ENCODE peak calls at places on chromosomes 7 and 10, in four cellular contexts. R is WTC11, L is K562, E is GM12878. M is an unnamed sample.

GRCh38 chr10:123140983-123141390 is 5.2 kb downstream of the HMX3 start:
- DNase-seq in R (no peak), L (no peak), E (no peak), M (no peak)

GRCh38 chr10:73873843-73874215 is 526 bp downstream of the CAMK2G start:
- DNase-seq in R (no peak), L (no peak), E (no peak), M (no peak)

GRCh38 chr10:10515479-10516204 is 502.0 kb upstream of the CELF2 start:
- DNase-seq in R (no peak), L (no peak), E (no peak), M (no peak)

GRCh38 chr7:12578930-12579640 is 8.6 kb downstream of the SCIN start:
- DNase-seq in R (no peak), L (no peak), E (no peak), M (no peak)

GRCh38 chr10:46091080-46091833 is 45.2 kb upstream of the MSMB start:
- DNase-seq in R (no peak), L (no peak), E (no peak), M (no peak)

GRCh38 chr10:124469956-124470484 is 8.4 kb downstream of the LHPP start:
- DNase-seq in R (peak; percentile 81), L (no peak), E (no peak), M (no peak)

GRCh38 chr10:47291682-47292081 is 8.3 kb upstream of the GDF10 start:
- DNase-seq in R (no peak), L (no peak), E (no peak), M (no peak)

GRCh38 chr7:107230334-107230733 is 61.5 kb downstream of the HBP1 start:
- DNase-seq in R (no peak), L (no peak), E (no peak), M (no peak)

GRCh38 chr10:90451283-90451682 is 406.6 kb downstream of the HTR7 start:
- DNase-seq in R (no peak), L (no peak), E (no peak), M (no peak)

GRCh38 chr10:73306171-73306708 is 52.4 kb downstream of the CFAP70 start:
- DNase-seq in R (no peak), L (no peak), E (no peak), M (no peak)

GRCh38 chr7:44971991-44972441 is 6.8 kb downstream of the MYO1G start:
- DNase-seq in R (no peak), L (no peak), E (no peak), M (peak; percentile 77)

GRCh38 chr7:45924283-45924682 is 3.2 kb upstream of the IGFBP3 start:
- DNase-seq in R (no peak), L (no peak), E (no peak), M (no peak)

GRCh38 chr10:11699546-11700097 is 42.6 kb upstream of the ECHDC3 start:
- DNase-seq in R (no peak), L (no peak), E (no peak), M (peak; percentile 98)

GRCh38 chr10:128013626-128014025 is 106.7 kb downstream of the PTPRE start:
- DNase-seq in R (no peak), L (no peak), E (no peak), M (no peak)

GRCh38 chr7:117875566-117875965 is 2.3 kb upstream of the CTTNBP2 start:
- DNase-seq in R (peak; percentile 57), L (no peak), E (no peak), M (no peak)

GRCh38 chr7:74334026-74334425 is 44.8 kb downstream of the CLIP2 start:
- DNase-seq in R (no peak), L (no peak), E (no peak), M (no peak)

GRCh38 chr10:99329891-99330674 is 927 bp downstream of the CNNM1 start:
- DNase-seq in R (peak; percentile 42), L (no peak), E (no peak), M (no peak)

GRCh38 chr10:68333058-68333395 is 299 bp upstream of the PBLD start:
- DNase-seq in R (no peak), L (no peak), E (no peak), M (peak; percentile 5)

GRCh38 chr7:29940199-29940598 is 49.4 kb downstream of the SCRN1 start:
- DNase-seq in R (no peak), L (no peak), E (no peak), M (no peak)

GRCh38 chr10:98446121-98446655 is 547 bp downstream of the HPS1 start:
- DNase-seq in R (peak; percentile 53), L (peak; percentile 33), E (no peak), M (no peak)

GRCh38 chr10:94524146-94524545 is 21.4 kb upstream of the HELLS start:
- DNase-seq in R (no peak), L (no peak), E (no peak), M (no peak)

GRCh38 chr10:1172256-1172975 is 116.2 kb downstream of the WDR37 start:
- DNase-seq in R (no peak), L (no peak), E (no peak), M (no peak)

GRCh38 chr7:155997431-155998327 is 185.4 kb upstream of the SHH start:
- DNase-seq in R (no peak), L (no peak), E (no peak), M (no peak)

GRCh38 chr7:31735991-31736982 is 49.3 kb downstream of the PPP1R17 start:
- DNase-seq in R (peak; percentile 79), L (peak; percentile 62), E (no peak), M (peak; percentile 52)

GRCh38 chr10:128086003-128086863 is 40.0 kb downstream of the MKI67 start:
- DNase-seq in R (no peak), L (no peak), E (no peak), M (no peak)

GRCh38 chr10:93916257-93917063 is 22.7 kb downstream of the SLC35G1 start:
- DNase-seq in R (no peak), L (no peak), E (no peak), M (peak; percentile 34)

GRCh38 chr7:44969701-44970494 is 8.9 kb downstream of the MYO1G start:
- DNase-seq in R (no peak), L (no peak), E (no peak), M (no peak)

GRCh38 chr7:117664047-117664446 is 184.2 kb downstream of the CFTR start:
- DNase-seq in R (no peak), L (no peak), E (no peak), M (no peak)

GRCh38 chr7:21911341-21911875 is 34.3 kb downstream of the CDCA7L start:
- DNase-seq in R (no peak), L (no peak), E (no peak), M (no peak)

GRCh38 chr7:70647801-70648491 is 484.0 kb upstream of the GALNT17 start:
- DNase-seq in R (no peak), L (no peak), E (peak; percentile 46), M (no peak)

GRCh38 chr7:91034459-91035368 is 229.5 kb upstream of the FZD1 start:
- DNase-seq in R (peak; percentile 61), L (peak; percentile 44), E (no peak), M (peak; percentile 8)

GRCh38 chr7:30859202-30859939 is 52.3 kb upstream of the AQP1 start:
- DNase-seq in R (no peak), L (no peak), E (no peak), M (no peak)

GRCh38 chr10:43237631-43238446 is 29.0 kb downstream of the RASGEF1A start:
- DNase-seq in R (peak; percentile 5), L (no peak), E (no peak), M (no peak)

GRCh38 chr7:99996755-99997544 is 18.4 kb upstream of the ZKSCAN1 start:
- DNase-seq in R (no peak), L (no peak), E (no peak), M (no peak)

GRCh38 chr7:99992330-99993037 is 16.7 kb upstream of the AZGP1 start:
- DNase-seq in R (no peak), L (no peak), E (no peak), M (no peak)

GRCh38 chr7:100000239-100000638 is 15.2 kb upstream of the ZKSCAN1 start:
- DNase-seq in R (no peak), L (no peak), E (no peak), M (no peak)

GRCh38 chr7:99994819-99995218 is 19.0 kb upstream of the AZGP1 start:
- DNase-seq in R (no peak), L (no peak), E (no peak), M (no peak)

GRCh38 chr7:99997545-99998137 is 17.8 kb upstream of the ZKSCAN1 start:
- DNase-seq in R (peak; percentile 66), L (no peak), E (no peak), M (peak; percentile 87)
- TF ChIP-seq TCF7 in R (no peak), L (no peak), E (no peak), M (peak; percentile 43)

GRCh38 chr7:1536105-1536767 is 5.7 kb downstream of the MAFK start:
- DNase-seq in R (no peak), L (no peak), E (no peak), M (no peak)

GRCh38 chr7:1535695-1536094 is 5.2 kb downstream of the MAFK start:
- DNase-seq in R (no peak), L (no peak), E (no peak), M (no peak)

GRCh38 chr7:1537631-1538412 is 7.3 kb downstream of the MAFK start:
- DNase-seq in R (peak; percentile 61), L (peak; percentile 97), E (no peak), M (no peak)

GRCh38 chr7:1538544-1539345 is 8.2 kb downstream of the MAFK start:
- DNase-seq in R (no peak), L (no peak), E (no peak), M (no peak)

DNA sequence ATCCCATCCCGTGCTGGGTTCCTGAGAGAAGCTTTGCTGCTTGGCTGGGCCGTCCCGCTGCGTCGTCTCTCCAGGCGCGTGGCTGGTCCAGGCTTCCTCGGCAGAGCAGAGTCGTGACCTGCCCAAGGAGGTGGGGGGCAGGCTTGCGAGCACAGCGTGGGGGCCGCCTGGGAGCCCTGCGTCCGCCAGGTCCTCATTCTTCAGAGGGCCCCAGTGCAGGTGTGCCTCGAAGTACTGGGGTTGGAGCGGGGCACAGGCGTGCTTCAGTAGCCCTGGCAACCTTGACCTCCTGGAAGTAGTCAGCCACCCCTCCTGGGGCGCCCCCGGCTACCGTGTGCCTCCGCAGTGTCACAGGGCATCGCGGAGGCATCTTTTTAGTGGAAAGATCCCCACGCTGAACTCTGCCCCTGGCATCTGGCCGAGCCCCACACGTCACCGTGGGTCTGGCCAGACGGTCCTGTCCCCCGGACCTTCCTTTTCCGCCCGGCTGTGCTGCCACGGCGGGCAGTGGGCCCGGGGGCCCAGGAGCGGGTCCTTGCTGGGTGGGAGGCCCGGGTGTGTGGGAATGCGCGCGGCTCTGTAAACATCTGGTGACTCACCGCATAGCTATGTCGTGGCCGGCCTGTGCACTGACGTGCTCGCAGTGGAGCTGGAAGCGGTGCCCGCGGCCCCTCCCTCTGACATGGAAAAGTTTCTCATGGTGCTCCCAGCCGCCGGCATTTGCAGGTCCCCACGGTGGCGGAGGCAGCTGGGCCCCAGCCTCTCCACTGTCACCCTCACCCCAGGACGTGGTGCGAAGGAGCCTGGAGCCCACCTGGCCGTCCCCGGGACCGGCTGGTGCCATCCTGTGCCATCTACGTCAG is 6.5 kb downstream of the MAFK start:
- DNase-seq in R (peak; percentile 71), L (peak; percentile 74), E (no peak), M (peak; percentile 93)
- TF ChIP-seq TCF7 in R (no peak), L (no peak), E (no peak), M (no peak)

GRCh38 chr7:151060416-151061234 is 1.2 kb downstream of the SLC4A2 start:
- DNase-seq in R (no peak), L (peak; percentile 66), E (no peak), M (peak; percentile 42)
- TF ChIP-seq TCF7 in R (no peak), L (no peak), E (no peak), M (no peak)

DNA sequence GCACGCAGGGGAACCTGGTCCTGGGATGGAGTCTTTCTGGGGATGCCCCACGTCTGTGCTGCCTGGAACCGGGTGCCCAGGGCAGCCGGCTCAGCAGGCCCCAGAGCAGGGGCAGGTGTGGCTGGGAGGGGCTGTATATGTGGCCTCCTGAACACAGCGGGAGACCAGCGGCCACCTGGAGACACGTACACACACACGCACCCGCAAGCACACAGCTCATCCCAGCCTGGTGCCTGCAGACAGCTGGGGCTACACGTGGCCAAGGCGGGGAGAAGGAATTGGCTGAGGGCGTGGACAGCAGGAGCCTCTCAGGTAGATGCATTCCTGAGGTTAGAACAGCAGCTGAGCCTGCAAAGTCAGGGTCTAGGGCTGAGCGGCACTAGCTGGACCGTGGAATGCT is 14.0 kb downstream of the ADAM8 start:
- DNase-seq in R (no peak), L (no peak), E (no peak), M (no peak)
- TF ChIP-seq TCF7 in R (no peak), L (no peak), E (no peak), M (no peak)

M was measured in HepG2.